ENCODE peak calls at places on chromosomes 13 and 19, in four cellular contexts. One of them, this sample, is unnamed. For H3K9me3, the result is how much of the 10 kb centered on the place peaks cover.

GRCh38 chr13:29954082-29955043 is 103.9 kb upstream of the UBL3 start:
- DNase-seq in CD4-positive, alpha-beta memory T cell: peak
- DNase-seq in AG04450: no peak
- DNase-seq in IMR-90: no peak
- DNase-seq in this sample: no peak

GRCh38 chr13:114019367-114019766 is 45.5 kb upstream of the C13orf46 start:
- DNase-seq in CD4-positive, alpha-beta memory T cell: no peak
- DNase-seq in AG04450: no peak
- DNase-seq in IMR-90: no peak
- DNase-seq in this sample: peak

GRCh38 chr13:47858678-47859050 is 142.4 kb downstream of the SUCLA2 start:
- DNase-seq in CD4-positive, alpha-beta memory T cell: no peak
- DNase-seq in AG04450: peak
- DNase-seq in IMR-90: peak
- DNase-seq in this sample: no peak

GRCh38 chr19:41691268-41691970 is 3.3 kb upstream of the CEACAM7 start:
- DNase-seq in CD4-positive, alpha-beta memory T cell: no peak
- DNase-seq in AG04450: no peak
- DNase-seq in IMR-90: no peak
- DNase-seq in this sample: no peak

GRCh38 chr13:72195044-72195704 is 328.2 kb upstream of the DACH1 start:
- DNase-seq in CD4-positive, alpha-beta memory T cell: no peak
- DNase-seq in AG04450: no peak
- DNase-seq in IMR-90: no peak
- DNase-seq in this sample: no peak

GRCh38 chr19:34461375-34462100 is 20.0 kb upstream of the WTIP start:
- DNase-seq in CD4-positive, alpha-beta memory T cell: no peak
- DNase-seq in AG04450: no peak
- DNase-seq in IMR-90: peak
- DNase-seq in this sample: no peak

GRCh38 chr13:49791753-49792549 is 531 bp downstream of the KPNA3 start:
- DNase-seq in CD4-positive, alpha-beta memory T cell: peak
- DNase-seq in AG04450: no peak
- DNase-seq in IMR-90: peak
- DNase-seq in this sample: peak

GRCh38 chr13:80348750-80349149 is 7.8 kb upstream of the SPRY2 start:
- DNase-seq in CD4-positive, alpha-beta memory T cell: no peak
- DNase-seq in AG04450: no peak
- DNase-seq in IMR-90: no peak
- DNase-seq in this sample: no peak

GRCh38 chr13:74128171-74128767 is 5.9 kb downstream of the KLF12 start:
- DNase-seq in CD4-positive, alpha-beta memory T cell: no peak
- DNase-seq in AG04450: peak
- DNase-seq in IMR-90: peak
- DNase-seq in this sample: no peak

GRCh38 chr13:91313103-91313502 is 34.4 kb upstream of the MIR17HG start:
- DNase-seq in CD4-positive, alpha-beta memory T cell: peak
- DNase-seq in AG04450: no peak
- DNase-seq in IMR-90: peak
- DNase-seq in this sample: no peak

GRCh38 chr19:5526691-5527090 is 41.1 kb downstream of the TINCR start:
- DNase-seq in CD4-positive, alpha-beta memory T cell: no peak
- DNase-seq in AG04450: no peak
- DNase-seq in IMR-90: no peak
- DNase-seq in this sample: no peak

GRCh38 chr13:107866666-107867623 is 348.4 kb downstream of the LIG4 start:
- DNase-seq in CD4-positive, alpha-beta memory T cell: no peak
- DNase-seq in AG04450: no peak
- DNase-seq in IMR-90: peak
- DNase-seq in this sample: no peak

GRCh38 chr19:34171877-34172660 is at the start of gene LSM14A:
- DNase-seq in CD4-positive, alpha-beta memory T cell: peak
- DNase-seq in AG04450: peak
- DNase-seq in IMR-90: peak
- DNase-seq in this sample: peak

GRCh38 chr13:110832531-110832930 is 82.3 kb downstream of the ANKRD10 start:
- DNase-seq in CD4-positive, alpha-beta memory T cell: no peak
- DNase-seq in AG04450: no peak
- DNase-seq in IMR-90: no peak
- DNase-seq in this sample: no peak

GRCh38 chr13:43057653-43058317 is 34.4 kb downstream of the DNAJC15 start:
- DNase-seq in CD4-positive, alpha-beta memory T cell: peak
- DNase-seq in AG04450: no peak
- DNase-seq in IMR-90: no peak
- DNase-seq in this sample: no peak

GRCh38 chr13:111652676-111653075 is 332.2 kb downstream of the TEX29 start:
- DNase-seq in CD4-positive, alpha-beta memory T cell: no peak
- DNase-seq in AG04450: no peak
- DNase-seq in IMR-90: no peak
- DNase-seq in this sample: no peak

GRCh38 chr19:1282588-1283206 is 3.0 kb upstream of the EFNA2 start:
- DNase-seq in CD4-positive, alpha-beta memory T cell: no peak
- DNase-seq in AG04450: no peak
- DNase-seq in IMR-90: no peak
- DNase-seq in this sample: no peak

GRCh38 chr19:10797078-10797477 is 38.9 kb downstream of the TMED1 start:
- DNase-seq in CD4-positive, alpha-beta memory T cell: peak
- DNase-seq in AG04450: no peak
- DNase-seq in IMR-90: no peak
- DNase-seq in this sample: peak

GRCh38 chr13:66001136-66001535 is 1229.0 kb downstream of the PCDH9 start:
- DNase-seq in CD4-positive, alpha-beta memory T cell: no peak
- DNase-seq in AG04450: no peak
- DNase-seq in IMR-90: no peak
- DNase-seq in this sample: no peak

GRCh38 chr19:1967087-1967608 is 26.2 kb downstream of the CSNK1G2 start:
- DNase-seq in CD4-positive, alpha-beta memory T cell: peak
- DNase-seq in AG04450: no peak
- DNase-seq in IMR-90: no peak
- DNase-seq in this sample: no peak

GRCh38 chr19:58393725-58394033 is 1.8 kb upstream of the RNF225 start:
- DNase-seq in CD4-positive, alpha-beta memory T cell: no peak
- DNase-seq in AG04450: no peak
- DNase-seq in IMR-90: no peak
- DNase-seq in this sample: no peak

GRCh38 chr19:29771708-29772415 is 39.9 kb upstream of the CCNE1 start:
- DNase-seq in CD4-positive, alpha-beta memory T cell: no peak
- DNase-seq in AG04450: peak
- DNase-seq in IMR-90: peak
- DNase-seq in this sample: no peak

GRCh38 chr19:46416077-46416709 is 2.8 kb upstream of the CCDC8 start:
- DNase-seq in CD4-positive, alpha-beta memory T cell: no peak
- DNase-seq in AG04450: peak
- DNase-seq in IMR-90: peak
- DNase-seq in this sample: no peak

GRCh38 chr19:49301165-49301865 is 23.7 kb downstream of the SLC6A16 start:
- DNase-seq in CD4-positive, alpha-beta memory T cell: peak
- DNase-seq in AG04450: no peak
- DNase-seq in IMR-90: peak
- DNase-seq in this sample: peak

GRCh38 chr19:34230833-34231232 is 23.5 kb upstream of the GARRE1 start:
- DNase-seq in CD4-positive, alpha-beta memory T cell: no peak
- DNase-seq in AG04450: no peak
- DNase-seq in IMR-90: no peak
- DNase-seq in this sample: no peak

GRCh38 chr19:40057166-40057565 is 1.1 kb upstream of the ZNF780B start:
- DNase-seq in CD4-positive, alpha-beta memory T cell: no peak
- DNase-seq in AG04450: no peak
- DNase-seq in IMR-90: no peak
- DNase-seq in this sample: no peak

GRCh38 chr19:40055832-40056504 is at the start of gene ZNF780B:
- DNase-seq in CD4-positive, alpha-beta memory T cell: peak
- DNase-seq in AG04450: peak
- DNase-seq in IMR-90: peak
- DNase-seq in this sample: peak

GRCh38 chr19:40055049-40055448 is 982 bp downstream of the ZNF780B start:
- DNase-seq in CD4-positive, alpha-beta memory T cell: no peak
- DNase-seq in AG04450: no peak
- DNase-seq in IMR-90: no peak
- DNase-seq in this sample: no peak

GRCh38 chr19:40054632-40055031 is 1.4 kb downstream of the ZNF780B start:
- DNase-seq in CD4-positive, alpha-beta memory T cell: no peak
- DNase-seq in AG04450: no peak
- DNase-seq in IMR-90: no peak
- DNase-seq in this sample: no peak

GRCh38 chr19:40056505-40056904 is 474 bp upstream of the ZNF780B start:
- DNase-seq in CD4-positive, alpha-beta memory T cell: no peak
- DNase-seq in AG04450: no peak
- DNase-seq in IMR-90: no peak
- DNase-seq in this sample: no peak
- H3K9me3 ChIP-seq in CD4-positive, alpha-beta memory T cell: under half
- H3K9me3 ChIP-seq in AG04450: under half
- H3K9me3 ChIP-seq in IMR-90: under half
- H3K9me3 ChIP-seq in this sample: under half

GRCh38 chr19:15247107-15248014 is 15.1 kb upstream of the EPHX3 start:
- DNase-seq in CD4-positive, alpha-beta memory T cell: no peak
- DNase-seq in AG04450: no peak
- DNase-seq in IMR-90: no peak
- DNase-seq in this sample: no peak
- H3K9me3 ChIP-seq in CD4-positive, alpha-beta memory T cell: under half
- H3K9me3 ChIP-seq in AG04450: under half
- H3K9me3 ChIP-seq in IMR-90: under half
- H3K9me3 ChIP-seq in this sample: under half

DNA sequence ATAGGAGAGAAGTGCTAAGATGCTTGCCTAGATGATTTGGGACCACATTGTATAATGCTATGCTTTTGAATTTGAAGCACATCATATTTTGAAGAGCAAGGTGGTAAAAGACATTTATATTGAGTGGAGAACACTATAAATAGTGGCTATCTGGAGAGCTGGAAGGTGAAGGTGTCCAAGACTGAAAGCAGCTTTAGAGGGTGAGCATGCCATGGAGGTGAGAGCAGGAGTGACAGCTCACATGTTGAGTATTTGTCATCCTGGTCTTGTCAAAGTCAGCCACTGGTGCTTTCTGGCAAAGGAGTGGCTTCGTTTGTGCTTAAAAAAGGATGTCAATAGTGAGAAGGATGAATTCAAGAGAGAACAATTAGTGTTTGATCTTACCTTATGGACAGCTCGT is 225.9 kb downstream of the COG6 start:
- DNase-seq in CD4-positive, alpha-beta memory T cell: no peak
- DNase-seq in AG04450: no peak
- DNase-seq in IMR-90: no peak
- DNase-seq in this sample: no peak
- H3K9me3 ChIP-seq in CD4-positive, alpha-beta memory T cell: under half
- H3K9me3 ChIP-seq in AG04450: under half
- H3K9me3 ChIP-seq in IMR-90: under half
- H3K9me3 ChIP-seq in this sample: under half

DNA sequence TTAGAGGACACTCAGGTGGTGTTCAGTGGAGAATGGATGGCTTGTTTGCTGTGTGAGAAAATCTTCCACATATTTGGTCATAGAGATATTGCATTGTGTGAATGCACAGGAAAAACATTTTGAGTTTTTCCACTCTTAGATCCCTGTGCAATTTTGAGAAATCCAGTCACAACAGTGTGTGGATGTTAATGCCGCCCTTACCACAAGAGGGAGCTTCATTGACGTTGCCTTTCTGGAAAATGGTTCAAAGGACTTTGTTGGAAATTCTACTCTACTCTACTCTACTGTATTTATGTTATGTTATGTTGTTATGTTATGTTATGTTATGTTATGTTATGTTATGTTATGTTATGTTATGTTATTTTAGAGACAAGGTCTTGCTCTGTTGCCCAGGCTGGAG is 13.4 kb downstream of the ZNF20 start:
- DNase-seq in CD4-positive, alpha-beta memory T cell: no peak
- DNase-seq in AG04450: no peak
- DNase-seq in IMR-90: peak
- DNase-seq in this sample: no peak
- H3K9me3 ChIP-seq in CD4-positive, alpha-beta memory T cell: under half
- H3K9me3 ChIP-seq in AG04450: under half
- H3K9me3 ChIP-seq in IMR-90: under half
- H3K9me3 ChIP-seq in this sample: under half

GRCh38 chr19:31356587-31357314 is 7.5 kb upstream of the TSHZ3 start:
- DNase-seq in CD4-positive, alpha-beta memory T cell: peak
- DNase-seq in AG04450: no peak
- DNase-seq in IMR-90: no peak
- DNase-seq in this sample: peak
- H3K9me3 ChIP-seq in CD4-positive, alpha-beta memory T cell: under half
- H3K9me3 ChIP-seq in AG04450: under half
- H3K9me3 ChIP-seq in IMR-90: under half
- H3K9me3 ChIP-seq in this sample: under half

DNA sequence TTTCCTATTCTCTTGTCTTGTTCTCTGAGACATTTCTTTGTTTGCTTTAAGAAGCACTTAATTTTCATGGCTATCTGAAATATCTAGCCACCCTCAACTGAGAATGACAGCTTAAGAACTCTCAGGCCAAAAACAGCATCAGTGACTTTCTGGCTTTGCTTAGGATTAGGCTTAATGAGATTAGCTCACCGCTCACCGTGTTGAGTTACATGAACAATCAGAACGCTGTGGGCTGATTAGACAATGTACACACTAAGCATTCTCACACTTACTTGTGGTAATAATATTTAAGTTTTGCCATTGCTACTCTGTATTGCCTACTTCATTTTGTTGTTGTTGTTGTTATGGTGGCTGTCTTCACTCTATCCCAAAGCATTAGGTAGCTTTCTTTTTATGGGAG is 1283.6 kb downstream of the UQCRFS1 start:
- DNase-seq in CD4-positive, alpha-beta memory T cell: no peak
- DNase-seq in AG04450: no peak
- DNase-seq in IMR-90: no peak
- DNase-seq in this sample: no peak
- H3K9me3 ChIP-seq in CD4-positive, alpha-beta memory T cell: under half
- H3K9me3 ChIP-seq in AG04450: under half
- H3K9me3 ChIP-seq in IMR-90: under half
- H3K9me3 ChIP-seq in this sample: under half

GRCh38 chr19:9342610-9343304 is 18.8 kb downstream of the ZNF559 start:
- DNase-seq in CD4-positive, alpha-beta memory T cell: no peak
- DNase-seq in AG04450: no peak
- DNase-seq in IMR-90: no peak
- DNase-seq in this sample: no peak
- H3K9me3 ChIP-seq in CD4-positive, alpha-beta memory T cell: under half
- H3K9me3 ChIP-seq in AG04450: under half
- H3K9me3 ChIP-seq in IMR-90: half or more
- H3K9me3 ChIP-seq in this sample: half or more

This sample was measured in T-helper 17 cell.